ENCODE peak calls at places on chromosomes 4 and X, in nine cellular contexts. Y is hepatic stellate cell; B is SHP77 treated with DMSO at 0.1 percent for 48 hours; P is stimulated activated CD8-positive, alpha-beta memory T cell treated with anti-CD3 and anti-CD28 coated beads, Interleukin-12 subunit alpha, Interleukin-12 subunit beta, amount 100 ng/mL, for 4 hours; A is SJCRH30; E is foreskin fibroblast; T is neural crest cell; H is germinal center; U is hypothalamus. K is an unnamed sample.

GRCh38 chr4:127501103-127501502 is 131.7 kb upstream of the INTU start:
- DNase-seq in Y (no peak), B (no peak), P (no peak), A (no peak), E (peak), T (no peak), H (no peak), U (no peak), K (no peak)

GRCh38 chr4:7806080-7806630 is 133.5 kb downstream of the AFAP1 start:
- DNase-seq in Y (peak), B (no peak), P (no peak), A (peak), E (no peak), T (peak), H (no peak), U (peak), K (no peak)

GRCh38 chr4:3792813-3793212 is 26.6 kb downstream of the ADRA2C start:
- DNase-seq in Y (no peak), B (no peak), P (no peak), A (peak), E (no peak), T (no peak), H (no peak), U (no peak), K (no peak)

GRCh38 chrX:40434947-40435346 is 145.8 kb upstream of the ATP6AP2 start:
- DNase-seq in Y (no peak), B (peak), P (no peak), A (peak), E (no peak), T (peak), H (no peak), U (peak), K (no peak)

GRCh38 chrX:15761564-15762191 is 23.6 kb downstream of the CA5B start:
- DNase-seq in Y (peak), B (no peak), P (no peak), A (peak), E (no peak), T (peak), H (peak), U (no peak), K (no peak)

GRCh38 chrX:70452143-70452733 is 7.6 kb downstream of the DLG3 start:
- DNase-seq in Y (peak), B (no peak), P (no peak), A (peak), E (no peak), T (peak), H (peak), U (peak), K (no peak)

GRCh38 chr4:162707962-162708361 is 458.7 kb downstream of the NAF1 start:
- DNase-seq in Y (no peak), B (no peak), P (no peak), A (no peak), E (no peak), T (no peak), H (no peak), U (no peak), K (no peak)

GRCh38 chr4:137981277-137981676 is 260.9 kb downstream of the SLC7A11 start:
- DNase-seq in Y (no peak), B (no peak), P (no peak), A (no peak), E (peak), T (no peak), H (no peak), U (no peak), K (no peak)

GRCh38 chr4:38231626-38232025 is 271.4 kb downstream of the PTTG2 start:
- DNase-seq in Y (no peak), B (no peak), P (no peak), A (no peak), E (no peak), T (no peak), H (no peak), U (no peak), K (no peak)

GRCh38 chr4:2787230-2788100 is 5.4 kb upstream of the SH3BP2 start:
- DNase-seq in Y (no peak), B (no peak), P (peak), A (no peak), E (no peak), T (no peak), H (peak), U (no peak), K (no peak)

GRCh38 chrX:114675365-114675764 is 91.5 kb downstream of the HTR2C start:
- DNase-seq in Y (no peak), B (no peak), P (no peak), A (no peak), E (peak), T (no peak), H (no peak), U (no peak), K (no peak)

GRCh38 chrX:64186974-64187761 is 18.3 kb downstream of the AMER1 start:
- DNase-seq in Y (no peak), B (no peak), P (no peak), A (no peak), E (no peak), T (no peak), H (no peak), U (no peak), K (no peak)

GRCh38 chr4:15469402-15470148 is at the start of gene CC2D2A:
- DNase-seq in Y (peak), B (no peak), P (no peak), A (no peak), E (peak), T (peak), H (no peak), U (peak), K (peak)

GRCh38 chrX:40152706-40153334 is 55.1 kb upstream of the BCOR start:
- DNase-seq in Y (peak), B (no peak), P (no peak), A (peak), E (no peak), T (peak), H (no peak), U (peak), K (no peak)

GRCh38 chrX:118764122-118764521 is 36.7 kb downstream of the IL13RA1 start:
- DNase-seq in Y (no peak), B (no peak), P (no peak), A (no peak), E (no peak), T (no peak), H (no peak), U (no peak), K (no peak)

GRCh38 chr4:188976644-188977115 is 837.4 kb downstream of the TRIML1 start:
- DNase-seq in Y (peak), B (peak), P (no peak), A (peak), E (peak), T (no peak), H (no peak), U (no peak), K (peak)

GRCh38 chr4:3470244-3471097 is 7.4 kb downstream of the DOK7 start:
- DNase-seq in Y (no peak), B (no peak), P (no peak), A (peak), E (no peak), T (no peak), H (no peak), U (no peak), K (no peak)

GRCh38 chr4:5500165-5500564 is 208.2 kb downstream of the EVC2 start:
- DNase-seq in Y (peak), B (no peak), P (no peak), A (no peak), E (peak), T (no peak), H (no peak), U (no peak), K (no peak)

GRCh38 chr4:151940926-151941617 is 180.3 kb upstream of the GATB start:
- DNase-seq in Y (no peak), B (no peak), P (no peak), A (no peak), E (no peak), T (no peak), H (no peak), U (no peak), K (no peak)

GRCh38 chr4:84971319-84971932 is 4.9 kb upstream of the WDFY3 start:
- DNase-seq in Y (peak), B (peak), P (no peak), A (peak), E (no peak), T (no peak), H (no peak), U (no peak), K (no peak)

K was measured in kidney epithelial cell.